ENCODE peak calls at places on chromosome 19, in ten cellular contexts. H, O, B, U, C, K, Z, V, T and P are unnamed samples.

GRCh38 chr19:53868091-53868891 is 608 bp downstream of the MYADM start:
- DNase-seq in C (no peak), T (peak; percentile 66), O (peak; percentile 52), Z (peak; percentile 48), U (peak; percentile 66), B (peak; percentile 73), H (peak; percentile 61), K (peak; percentile 81), V (peak; percentile 50), P (peak; percentile 81)

GRCh38 chr19:3108775-3109174 is 14.6 kb downstream of the GNA11 start:
- DNase-seq in H (peak; percentile 55), C (no peak), B (no peak), V (peak; percentile 66), T (no peak), Z (peak; percentile 72), K (peak; percentile 91), U (peak; percentile 84), O (peak; percentile 53), P (peak; percentile 77)

GRCh38 chr19:10699650-10700335 is 1.4 kb upstream of the QTRT1 start:
- DNase-seq in C (no peak), H (no peak), B (peak; percentile 62), V (peak; percentile 60), K (peak; percentile 84), T (no peak), U (peak; percentile 82), O (peak; percentile 63), Z (peak; percentile 63), P (no peak)

GRCh38 chr19:21101511-21102242 is 19.7 kb downstream of the ZNF714 start:
- DNase-seq in V (no peak), K (no peak), U (no peak), C (no peak), H (no peak), B (no peak), O (no peak), Z (no peak), T (no peak), P (no peak)

GRCh38 chr19:53463263-53463662 is 4.3 kb upstream of the ZNF813 start:
- DNase-seq in U (peak; percentile 19), Z (no peak), H (peak; percentile 70), C (no peak), K (peak; percentile 94), V (peak; percentile 48), B (no peak), T (peak; percentile 26), O (peak; percentile 13), P (peak; percentile 43)

GRCh38 chr19:7926727-7927604 is 1.0 kb upstream of the CTXN1 start:
- DNase-seq in B (no peak), H (no peak), K (no peak), O (no peak), T (no peak), C (no peak), V (no peak), Z (no peak), U (no peak), P (peak; percentile 22)

GRCh38 chr19:7874080-7874856 is at the start of gene PRR36:
- DNase-seq in K (peak; percentile 95), U (no peak), V (peak; percentile 56), B (peak; percentile 55), Z (no peak), H (no peak), O (no peak), T (peak; percentile 66), C (no peak), P (no peak)

GRCh38 chr19:19562665-19563347 is 24.7 kb downstream of the CILP2 start:
- DNase-seq in B (no peak), Z (peak; percentile 43), C (no peak), K (peak; percentile 69), H (no peak), V (no peak), U (peak; percentile 53), O (no peak), T (no peak), P (no peak)

GRCh38 chr19:48325265-48325910 is at the start of gene EMP3:
- DNase-seq in T (peak; percentile 71), Z (peak; percentile 82), C (peak; percentile 58), U (peak; percentile 94), H (peak; percentile 81), V (peak; percentile 77), K (peak; percentile 92), B (no peak), O (peak; percentile 95), P (peak; percentile 76)

GRCh38 chr19:48332662-48333466 is 7.5 kb downstream of the EMP3 start:
- DNase-seq in V (peak; percentile 97), Z (peak; percentile 87), K (peak; percentile 93), T (peak; percentile 96), B (peak; percentile 100), C (peak; percentile 85), U (peak; percentile 98), O (peak; percentile 99), H (peak; percentile 86), P (peak; percentile 91)

GRCh38 chr19:48330012-48330681 is 4.8 kb downstream of the EMP3 start:
- DNase-seq in C (no peak), K (peak; percentile 94), H (peak; percentile 74), T (peak; percentile 88), O (no peak), B (no peak), U (no peak), V (peak; percentile 86), Z (peak; percentile 85), P (peak; percentile 71)

GRCh38 chr19:48332351-48332661 is 7.0 kb downstream of the EMP3 start:
- DNase-seq in V (no peak), B (no peak), K (no peak), H (no peak), U (no peak), Z (no peak), C (no peak), O (no peak), T (no peak), P (no peak)

GRCh38 chr19:48329167-48329891 is 4.0 kb downstream of the EMP3 start:
- DNase-seq in B (no peak), K (peak; percentile 74), O (peak; percentile 47), U (peak; percentile 69), C (no peak), T (no peak), Z (peak; percentile 25), V (no peak), H (no peak), P (no peak)
- H3K4me1 ChIP-seq in B (peaks cover 35% of the 10 kb centered on the region), K (peaks cover 4% of the 10 kb centered on the region), O (peaks cover 27% of the 10 kb centered on the region), U (peaks cover 74% of the 10 kb centered on the region), C (peaks cover 28% of the 10 kb centered on the region), T (peaks cover 4% of the 10 kb centered on the region), Z (peaks cover 58% of the 10 kb centered on the region), V (peaks cover 50% of the 10 kb centered on the region), H (peaks cover 45% of the 10 kb centered on the region), P (peaks cover 30% of the 10 kb centered on the region)

GRCh38 chr19:46613525-46613924 is 11.4 kb downstream of the PTGIR start:
- DNase-seq in U (no peak), Z (no peak), C (no peak), O (no peak), H (no peak), K (peak; percentile 44), T (no peak), B (no peak), V (no peak), P (no peak)

GRCh38 chr19:46610851-46611770 is 10.0 kb downstream of the CALM3 start:
- DNase-seq in K (no peak), O (peak; percentile 25), U (no peak), B (no peak), H (no peak), T (no peak), C (no peak), Z (peak; percentile 49), V (no peak), P (peak; percentile 45)

GRCh38 chr19:46609511-46610412 is 8.6 kb downstream of the CALM3 start:
- DNase-seq in U (no peak), K (peak; percentile 38), V (peak; percentile 60), O (no peak), C (no peak), B (no peak), H (no peak), Z (no peak), T (no peak), P (no peak)

GRCh38 chr19:46610413-46610775 is 9.3 kb downstream of the CALM3 start:
- DNase-seq in V (peak; percentile 83), O (no peak), C (no peak), U (no peak), K (no peak), T (no peak), B (no peak), Z (no peak), H (no peak), P (no peak)

DNA sequence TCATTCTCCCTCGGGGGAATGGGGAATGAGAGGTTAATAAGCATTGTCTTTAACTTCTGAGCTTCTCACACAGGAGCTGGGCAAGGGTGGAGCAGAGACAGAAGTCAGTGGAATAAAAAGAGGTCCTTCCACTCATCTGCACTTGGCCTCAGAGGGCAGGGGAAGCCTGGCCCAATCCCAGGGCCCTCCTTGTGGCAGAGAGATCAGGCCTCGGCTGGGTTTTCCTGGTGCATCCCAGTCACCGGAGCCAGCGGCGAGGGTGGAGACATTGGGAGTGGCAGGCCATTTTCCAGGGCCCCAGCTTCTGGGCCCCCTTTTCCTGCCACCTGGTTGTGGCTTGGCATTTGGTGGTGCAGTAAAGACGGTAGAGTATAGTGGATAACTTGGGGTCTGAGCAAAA is 10.7 kb downstream of the CALM3 start:
- DNase-seq in Z (no peak), C (peak; percentile 4), O (no peak), H (no peak), V (no peak), T (no peak), B (no peak), U (no peak), K (peak; percentile 37), P (no peak)
- H3K27ac ChIP-seq in Z (peak overlapping the region; percentile 76), C (peak overlapping the region; percentile 50), O (no peak overlapping the region), H (no peak overlapping the region), V (peak overlapping the region; percentile 28), T (peak overlapping the region; percentile 12), B (no peak overlapping the region), U (no peak overlapping the region), K (no peak overlapping the region), P (no peak overlapping the region)

DNA sequence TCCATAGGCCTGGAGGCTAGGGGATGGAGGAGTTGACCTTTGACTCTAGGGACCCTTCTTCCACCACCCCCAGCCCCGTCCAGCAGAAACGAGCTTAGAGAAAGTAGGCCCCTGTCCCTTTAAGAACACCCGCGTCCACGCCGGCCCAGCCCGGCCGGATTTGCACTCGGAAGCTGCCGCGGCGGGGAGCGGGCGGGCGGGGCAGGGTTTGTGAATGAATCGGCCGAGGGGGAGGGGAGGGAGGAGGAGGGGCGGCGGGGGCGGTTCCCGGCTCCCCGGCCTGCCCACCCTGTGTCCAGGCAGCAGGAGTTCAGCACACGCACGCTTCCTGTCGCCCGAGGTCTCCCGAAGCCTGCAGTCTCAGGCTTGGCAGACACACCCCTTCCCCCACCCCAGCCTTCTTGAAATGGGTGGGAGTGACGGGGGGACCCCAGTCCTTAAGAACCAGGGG is 1.5 kb downstream of the UNC13A start:
- DNase-seq in V (no peak), H (peak; percentile 37), B (no peak), K (peak; percentile 95), O (no peak), T (no peak), U (peak; percentile 74), Z (no peak), C (no peak), P (peak; percentile 57)
- H3K4me3 ChIP-seq in V (no peak overlapping the region), H (peak overlapping the region; percentile 35), B (peak overlapping the region; percentile 51), K (peak overlapping the region; percentile 78), O (peak overlapping the region; percentile 38), T (no peak overlapping the region), U (no peak overlapping the region), Z (no peak overlapping the region), C (peak overlapping the region; percentile 42), P (peak overlapping the region; percentile 32)

DNA sequence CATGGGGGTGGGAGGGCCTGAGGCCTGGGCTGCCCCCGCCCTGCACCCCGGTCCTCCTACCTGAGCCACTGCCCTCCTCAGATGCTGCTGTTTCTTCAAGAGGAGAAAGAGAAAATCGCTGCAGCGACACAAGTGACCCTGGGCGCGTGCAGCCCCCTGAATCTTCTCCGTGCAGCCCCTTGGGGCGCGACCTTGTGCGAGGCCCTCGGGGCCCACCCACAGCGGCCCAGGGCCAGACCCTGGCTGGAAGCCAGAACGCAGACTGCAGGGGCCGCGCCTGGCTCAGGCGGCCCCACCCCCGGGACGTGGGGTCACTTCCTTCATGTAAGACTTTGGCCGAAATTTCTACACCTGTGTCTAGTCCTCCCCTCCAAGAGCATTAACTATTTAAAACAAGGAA is 35.4 kb downstream of the BTBD2 start:
- DNase-seq in T (no peak), V (no peak), B (no peak), U (no peak), H (no peak), K (no peak), C (no peak), Z (no peak), O (no peak), P (no peak)
- H3K4me1 ChIP-seq in T (no peaks in the 10 kb centered on the region), V (no peaks in the 10 kb centered on the region), B (no peaks in the 10 kb centered on the region), U (peaks cover 42% of the 10 kb centered on the region), H (no peaks in the 10 kb centered on the region), K (no peaks in the 10 kb centered on the region), C (no peaks in the 10 kb centered on the region), Z (no peaks in the 10 kb centered on the region), O (peaks cover 2% of the 10 kb centered on the region), P (no peaks in the 10 kb centered on the region)